ENCODE peak calls at places on chromosomes 11 and 22, in ten cellular contexts. One of them, this sample, is unnamed. For H3K4me1, the result is how much of the 10 kb centered on the place peaks cover.

GRCh38 chr11:100791873-100792272 is 104.8 kb downstream of the ARHGAP42 start:
- DNase-seq in suprapubic skin: no peak
- DNase-seq in sigmoid colon: no peak
- DNase-seq in A549: no peak
- DNase-seq in HCT116: no peak
- DNase-seq in transverse colon: no peak
- DNase-seq in fibroblast of lung: no peak
- DNase-seq in right cardiac atrium: no peak
- DNase-seq in thoracic aorta: no peak
- DNase-seq in CD8-positive, alpha-beta memory T cell: no peak
- DNase-seq in this sample: no peak

GRCh38 chr22:36197065-36197440 is 4.6 kb downstream of the APOL4 start:
- DNase-seq in CD8-positive, alpha-beta memory T cell: no peak
- DNase-seq in fibroblast of lung: peak
- DNase-seq in A549: no peak
- DNase-seq in thoracic aorta: no peak
- DNase-seq in suprapubic skin: no peak
- DNase-seq in sigmoid colon: peak
- DNase-seq in transverse colon: peak
- DNase-seq in HCT116: no peak
- DNase-seq in right cardiac atrium: peak
- DNase-seq in this sample: peak

GRCh38 chr11:39459606-39460005 is 1999.8 kb downstream of the LRRC4C start:
- DNase-seq in A549: no peak
- DNase-seq in CD8-positive, alpha-beta memory T cell: no peak
- DNase-seq in transverse colon: no peak
- DNase-seq in suprapubic skin: no peak
- DNase-seq in sigmoid colon: no peak
- DNase-seq in HCT116: no peak
- DNase-seq in thoracic aorta: no peak
- DNase-seq in right cardiac atrium: no peak
- DNase-seq in fibroblast of lung: no peak
- DNase-seq in this sample: no peak

GRCh38 chr22:31439805-31440204 is 40.4 kb downstream of the DRG1 start:
- DNase-seq in suprapubic skin: no peak
- DNase-seq in thoracic aorta: no peak
- DNase-seq in transverse colon: no peak
- DNase-seq in A549: no peak
- DNase-seq in fibroblast of lung: no peak
- DNase-seq in HCT116: no peak
- DNase-seq in CD8-positive, alpha-beta memory T cell: no peak
- DNase-seq in sigmoid colon: no peak
- DNase-seq in right cardiac atrium: peak
- DNase-seq in this sample: no peak

GRCh38 chr11:94526645-94527438 is 14.6 kb downstream of the C11orf97 start:
- DNase-seq in sigmoid colon: no peak
- DNase-seq in transverse colon: no peak
- DNase-seq in HCT116: no peak
- DNase-seq in A549: no peak
- DNase-seq in suprapubic skin: no peak
- DNase-seq in CD8-positive, alpha-beta memory T cell: no peak
- DNase-seq in thoracic aorta: no peak
- DNase-seq in fibroblast of lung: no peak
- DNase-seq in right cardiac atrium: no peak
- DNase-seq in this sample: no peak

GRCh38 chr11:110077866-110078325 is 15.3 kb upstream of the ZC3H12C start:
- DNase-seq in HCT116: no peak
- DNase-seq in thoracic aorta: no peak
- DNase-seq in right cardiac atrium: no peak
- DNase-seq in CD8-positive, alpha-beta memory T cell: no peak
- DNase-seq in transverse colon: no peak
- DNase-seq in sigmoid colon: no peak
- DNase-seq in A549: no peak
- DNase-seq in suprapubic skin: no peak
- DNase-seq in fibroblast of lung: peak
- DNase-seq in this sample: peak

GRCh38 chr11:119149371-119150275 is 771 bp downstream of the ABCG4 start:
- DNase-seq in transverse colon: no peak
- DNase-seq in suprapubic skin: no peak
- DNase-seq in CD8-positive, alpha-beta memory T cell: no peak
- DNase-seq in right cardiac atrium: no peak
- DNase-seq in HCT116: no peak
- DNase-seq in thoracic aorta: no peak
- DNase-seq in sigmoid colon: no peak
- DNase-seq in A549: no peak
- DNase-seq in fibroblast of lung: no peak
- DNase-seq in this sample: peak

GRCh38 chr11:38562562-38562961 is 1964.5 kb upstream of the RAG2 start:
- DNase-seq in right cardiac atrium: no peak
- DNase-seq in CD8-positive, alpha-beta memory T cell: no peak
- DNase-seq in suprapubic skin: no peak
- DNase-seq in thoracic aorta: no peak
- DNase-seq in transverse colon: no peak
- DNase-seq in HCT116: no peak
- DNase-seq in fibroblast of lung: peak
- DNase-seq in sigmoid colon: no peak
- DNase-seq in A549: no peak
- DNase-seq in this sample: no peak

GRCh38 chr22:29307658-29308147 is 1.3 kb downstream of the GAS2L1 start:
- DNase-seq in right cardiac atrium: no peak
- DNase-seq in thoracic aorta: no peak
- DNase-seq in HCT116: no peak
- DNase-seq in A549: no peak
- DNase-seq in CD8-positive, alpha-beta memory T cell: no peak
- DNase-seq in suprapubic skin: no peak
- DNase-seq in fibroblast of lung: peak
- DNase-seq in transverse colon: no peak
- DNase-seq in sigmoid colon: peak
- DNase-seq in this sample: no peak

GRCh38 chr11:72446929-72447753 is 12.8 kb upstream of the CLPB start:
- DNase-seq in A549: peak
- DNase-seq in thoracic aorta: no peak
- DNase-seq in transverse colon: no peak
- DNase-seq in fibroblast of lung: peak
- DNase-seq in HCT116: peak
- DNase-seq in suprapubic skin: no peak
- DNase-seq in sigmoid colon: no peak
- DNase-seq in right cardiac atrium: no peak
- DNase-seq in CD8-positive, alpha-beta memory T cell: no peak
- DNase-seq in this sample: peak

GRCh38 chr22:48934446-48934845 is 893.2 kb downstream of the BRD1 start:
- DNase-seq in transverse colon: no peak
- DNase-seq in HCT116: no peak
- DNase-seq in right cardiac atrium: no peak
- DNase-seq in thoracic aorta: no peak
- DNase-seq in CD8-positive, alpha-beta memory T cell: no peak
- DNase-seq in A549: no peak
- DNase-seq in sigmoid colon: no peak
- DNase-seq in fibroblast of lung: no peak
- DNase-seq in suprapubic skin: no peak
- DNase-seq in this sample: no peak

GRCh38 chr22:47151490-47151889 is 389.0 kb downstream of the TBC1D22A start:
- DNase-seq in HCT116: no peak
- DNase-seq in suprapubic skin: no peak
- DNase-seq in thoracic aorta: no peak
- DNase-seq in fibroblast of lung: peak
- DNase-seq in transverse colon: no peak
- DNase-seq in CD8-positive, alpha-beta memory T cell: no peak
- DNase-seq in sigmoid colon: no peak
- DNase-seq in right cardiac atrium: no peak
- DNase-seq in A549: no peak
- DNase-seq in this sample: peak

GRCh38 chr11:2777871-2778629 is 78.3 kb upstream of the KCNQ1OT1 start:
- DNase-seq in suprapubic skin: peak
- DNase-seq in thoracic aorta: no peak
- DNase-seq in sigmoid colon: peak
- DNase-seq in HCT116: no peak
- DNase-seq in right cardiac atrium: no peak
- DNase-seq in fibroblast of lung: no peak
- DNase-seq in transverse colon: no peak
- DNase-seq in A549: no peak
- DNase-seq in CD8-positive, alpha-beta memory T cell: peak
- DNase-seq in this sample: peak

GRCh38 chr22:50729391-50730012 is 8.5 kb upstream of the ACR start:
- DNase-seq in transverse colon: peak
- DNase-seq in thoracic aorta: no peak
- DNase-seq in right cardiac atrium: no peak
- DNase-seq in sigmoid colon: peak
- DNase-seq in suprapubic skin: peak
- DNase-seq in HCT116: no peak
- DNase-seq in A549: no peak
- DNase-seq in fibroblast of lung: no peak
- DNase-seq in CD8-positive, alpha-beta memory T cell: peak
- DNase-seq in this sample: no peak

GRCh38 chr11:95149659-95150294 is 60.1 kb downstream of the ENDOD1 start:
- DNase-seq in CD8-positive, alpha-beta memory T cell: no peak
- DNase-seq in right cardiac atrium: peak
- DNase-seq in sigmoid colon: peak
- DNase-seq in suprapubic skin: peak
- DNase-seq in transverse colon: peak
- DNase-seq in HCT116: peak
- DNase-seq in fibroblast of lung: peak
- DNase-seq in A549: no peak
- DNase-seq in thoracic aorta: no peak
- DNase-seq in this sample: no peak

GRCh38 chr11:1949302-1949701 is 2.2 kb downstream of the MRPL23 start:
- DNase-seq in transverse colon: no peak
- DNase-seq in sigmoid colon: peak
- DNase-seq in thoracic aorta: no peak
- DNase-seq in CD8-positive, alpha-beta memory T cell: no peak
- DNase-seq in suprapubic skin: no peak
- DNase-seq in A549: no peak
- DNase-seq in right cardiac atrium: no peak
- DNase-seq in HCT116: no peak
- DNase-seq in fibroblast of lung: no peak
- DNase-seq in this sample: no peak

GRCh38 chr11:69531717-69532088 is 50.2 kb downstream of the LINC01488 start:
- DNase-seq in transverse colon: no peak
- DNase-seq in right cardiac atrium: no peak
- DNase-seq in thoracic aorta: no peak
- DNase-seq in A549: no peak
- DNase-seq in CD8-positive, alpha-beta memory T cell: no peak
- DNase-seq in sigmoid colon: peak
- DNase-seq in HCT116: no peak
- DNase-seq in fibroblast of lung: no peak
- DNase-seq in suprapubic skin: peak
- DNase-seq in this sample: no peak

GRCh38 chr22:40482391-40482790 is 112.0 kb downstream of the SGSM3 start:
- DNase-seq in A549: no peak
- DNase-seq in CD8-positive, alpha-beta memory T cell: no peak
- DNase-seq in transverse colon: no peak
- DNase-seq in suprapubic skin: no peak
- DNase-seq in sigmoid colon: no peak
- DNase-seq in HCT116: no peak
- DNase-seq in right cardiac atrium: no peak
- DNase-seq in fibroblast of lung: no peak
- DNase-seq in thoracic aorta: no peak
- DNase-seq in this sample: no peak

DNA sequence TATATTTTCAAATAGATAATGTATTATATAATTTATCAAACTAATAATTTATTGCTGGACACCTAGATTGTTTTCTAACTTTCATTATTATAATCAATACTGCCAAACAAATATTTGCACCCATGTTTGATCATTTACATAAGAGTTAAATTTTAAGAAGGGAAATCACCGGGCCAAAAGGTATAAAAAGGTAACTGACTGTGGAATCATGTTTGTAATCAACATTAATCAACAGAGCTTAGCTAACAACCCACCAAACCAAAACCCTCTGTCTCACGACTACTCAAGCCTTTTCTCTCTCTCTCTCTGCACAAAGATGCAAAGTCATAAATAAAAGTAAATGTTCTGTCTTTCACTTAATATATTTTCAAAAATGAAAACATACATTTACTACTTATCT is 14.8 kb downstream of the LPXN start:
- DNase-seq in right cardiac atrium: no peak
- DNase-seq in transverse colon: no peak
- DNase-seq in suprapubic skin: no peak
- DNase-seq in thoracic aorta: no peak
- DNase-seq in fibroblast of lung: no peak
- DNase-seq in HCT116: no peak
- DNase-seq in A549: no peak
- DNase-seq in sigmoid colon: no peak
- DNase-seq in CD8-positive, alpha-beta memory T cell: no peak
- DNase-seq in this sample: no peak
- H3K4me1 ChIP-seq in right cardiac atrium: under half
- H3K4me1 ChIP-seq in transverse colon: under half
- H3K4me1 ChIP-seq in suprapubic skin: under half
- H3K4me1 ChIP-seq in thoracic aorta: under half
- H3K4me1 ChIP-seq in fibroblast of lung: under half
- H3K4me1 ChIP-seq in HCT116: under half
- H3K4me1 ChIP-seq in A549: under half
- H3K4me1 ChIP-seq in sigmoid colon: under half
- H3K4me1 ChIP-seq in CD8-positive, alpha-beta memory T cell: under half
- H3K4me1 ChIP-seq in this sample: under half

GRCh38 chr11:130485983-130486970 is 37.8 kb downstream of the ADAMTS15 start:
- DNase-seq in suprapubic skin: no peak
- DNase-seq in CD8-positive, alpha-beta memory T cell: no peak
- DNase-seq in sigmoid colon: no peak
- DNase-seq in right cardiac atrium: no peak
- DNase-seq in thoracic aorta: no peak
- DNase-seq in transverse colon: no peak
- DNase-seq in A549: no peak
- DNase-seq in fibroblast of lung: no peak
- DNase-seq in HCT116: no peak
- DNase-seq in this sample: no peak
- H3K4me1 ChIP-seq in suprapubic skin: under half
- H3K4me1 ChIP-seq in CD8-positive, alpha-beta memory T cell: under half
- H3K4me1 ChIP-seq in sigmoid colon: under half
- H3K4me1 ChIP-seq in right cardiac atrium: under half
- H3K4me1 ChIP-seq in thoracic aorta: under half
- H3K4me1 ChIP-seq in transverse colon: under half
- H3K4me1 ChIP-seq in A549: under half
- H3K4me1 ChIP-seq in fibroblast of lung: under half
- H3K4me1 ChIP-seq in HCT116: under half
- H3K4me1 ChIP-seq in this sample: under half

DNA sequence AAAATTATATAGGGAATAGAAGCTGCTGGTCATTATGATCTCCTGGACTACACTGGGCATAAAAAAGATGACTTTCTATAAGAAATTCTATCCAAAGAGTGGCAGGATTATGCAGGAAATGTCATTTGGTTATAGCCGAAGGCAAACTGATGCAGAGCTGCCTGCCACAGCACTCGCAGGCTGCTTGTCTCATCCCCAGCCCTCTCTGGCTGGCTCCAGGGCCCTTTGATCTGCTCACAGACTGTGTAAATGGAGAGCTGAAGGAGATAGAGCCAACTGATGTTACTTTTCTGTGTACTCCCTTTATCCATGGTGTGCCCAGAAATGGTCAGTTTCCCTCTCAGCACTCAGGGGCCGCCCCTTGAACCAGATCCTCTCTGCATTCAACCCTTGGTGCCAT is 27.6 kb downstream of the TEAD1 start:
- DNase-seq in right cardiac atrium: no peak
- DNase-seq in transverse colon: no peak
- DNase-seq in CD8-positive, alpha-beta memory T cell: no peak
- DNase-seq in A549: no peak
- DNase-seq in sigmoid colon: no peak
- DNase-seq in suprapubic skin: no peak
- DNase-seq in fibroblast of lung: no peak
- DNase-seq in thoracic aorta: no peak
- DNase-seq in HCT116: no peak
- DNase-seq in this sample: no peak
- H3K4me1 ChIP-seq in right cardiac atrium: under half
- H3K4me1 ChIP-seq in transverse colon: under half
- H3K4me1 ChIP-seq in CD8-positive, alpha-beta memory T cell: under half
- H3K4me1 ChIP-seq in A549: half or more
- H3K4me1 ChIP-seq in sigmoid colon: half or more
- H3K4me1 ChIP-seq in suprapubic skin: under half
- H3K4me1 ChIP-seq in fibroblast of lung: under half
- H3K4me1 ChIP-seq in thoracic aorta: under half
- H3K4me1 ChIP-seq in HCT116: under half
- H3K4me1 ChIP-seq in this sample: under half

GRCh38 chr22:21829523-21829922 is 37.9 kb downstream of the MAPK1 start:
- DNase-seq in suprapubic skin: no peak
- DNase-seq in HCT116: no peak
- DNase-seq in fibroblast of lung: peak
- DNase-seq in transverse colon: no peak
- DNase-seq in right cardiac atrium: no peak
- DNase-seq in A549: no peak
- DNase-seq in sigmoid colon: no peak
- DNase-seq in thoracic aorta: no peak
- DNase-seq in CD8-positive, alpha-beta memory T cell: no peak
- DNase-seq in this sample: no peak
- H3K4me1 ChIP-seq in suprapubic skin: under half
- H3K4me1 ChIP-seq in HCT116: under half
- H3K4me1 ChIP-seq in fibroblast of lung: under half
- H3K4me1 ChIP-seq in transverse colon: under half
- H3K4me1 ChIP-seq in right cardiac atrium: under half
- H3K4me1 ChIP-seq in A549: under half
- H3K4me1 ChIP-seq in sigmoid colon: half or more
- H3K4me1 ChIP-seq in thoracic aorta: half or more
- H3K4me1 ChIP-seq in CD8-positive, alpha-beta memory T cell: under half
- H3K4me1 ChIP-seq in this sample: under half

This sample was measured in cardiac muscle cell.